ENCODE peak calls at places on chromosomes 13 and 19, in five cellular contexts. Q, V, J, C and A are unnamed samples.

GRCh38 chr13:79812070-79812850 is 331.3 kb downstream of the NDFIP2 start:
- DNase-seq in J (no peak), C (no peak), V (no peak), Q (no peak), A (no peak)

GRCh38 chr19:17926044-17926443 is 6.8 kb upstream of the CCDC124 start:
- DNase-seq in J (no peak), C (no peak), V (no peak), Q (no peak), A (no peak)

GRCh38 chr13:105971720-105972119 is 563.7 kb downstream of the EFNB2 start:
- DNase-seq in C (no peak), V (no peak), Q (no peak), J (no peak), A (no peak)

GRCh38 chr13:40433577-40433976 is 232.9 kb downstream of the FOXO1 start:
- DNase-seq in V (no peak), J (no peak), C (no peak), Q (no peak), A (no peak)

GRCh38 chr13:44017756-44018309 is 138.1 kb downstream of the LACC1 start:
- DNase-seq in Q (no peak), C (no peak), V (no peak), J (no peak), A (no peak)

GRCh38 chr13:110272227-110272626 is 34.7 kb downstream of the COL4A1 start:
- DNase-seq in V (no peak), Q (no peak), C (no peak), J (peak), A (no peak)

GRCh38 chr19:48683349-48683748 is 10.5 kb upstream of the NTN5 start:
- DNase-seq in C (peak), J (no peak), V (peak), Q (no peak), A (no peak)

GRCh38 chr19:7072541-7072940 is 3.0 kb downstream of the ZNF557 start:
- DNase-seq in C (no peak), J (no peak), Q (no peak), V (no peak), A (no peak)

GRCh38 chr13:112791662-112792440 is 102.0 kb downstream of the ATP11A start:
- DNase-seq in Q (no peak), V (no peak), J (no peak), C (peak), A (no peak)

GRCh38 chr19:46126086-46126485 is 1.6 kb upstream of the IGFL3 start:
- DNase-seq in V (no peak), J (no peak), Q (no peak), C (no peak), A (no peak)

GRCh38 chr19:7522923-7523667 is 671 bp downstream of the MCOLN1 start:
- DNase-seq in J (peak), V (no peak), Q (no peak), C (peak), A (no peak)

GRCh38 chr13:35496761-35497386 is 20.4 kb upstream of the MAB21L1 start:
- DNase-seq in Q (no peak), J (no peak), C (no peak), V (peak), A (no peak)

GRCh38 chr19:45050036-45050435 is 11.2 kb downstream of the CLASRP start:
- DNase-seq in J (no peak), C (peak), Q (peak), V (no peak), A (no peak)

GRCh38 chr13:109479991-109480696 is 306.2 kb downstream of the IRS2 start:
- DNase-seq in Q (peak), V (peak), C (peak), J (no peak), A (peak)

GRCh38 chr13:59452189-59452588 is 711.5 kb downstream of the DIAPH3 start:
- DNase-seq in C (no peak), V (no peak), J (peak), Q (no peak), A (no peak)

GRCh38 chr13:44160549-44161278 is 212.9 kb upstream of the SERP2 start:
- DNase-seq in V (peak), J (no peak), C (peak), Q (peak), A (no peak)

GRCh38 chr13:78015782-78016181 is 97.2 kb upstream of the EDNRB start:
- DNase-seq in C (no peak), V (no peak), J (no peak), Q (no peak), A (no peak)

DNA sequence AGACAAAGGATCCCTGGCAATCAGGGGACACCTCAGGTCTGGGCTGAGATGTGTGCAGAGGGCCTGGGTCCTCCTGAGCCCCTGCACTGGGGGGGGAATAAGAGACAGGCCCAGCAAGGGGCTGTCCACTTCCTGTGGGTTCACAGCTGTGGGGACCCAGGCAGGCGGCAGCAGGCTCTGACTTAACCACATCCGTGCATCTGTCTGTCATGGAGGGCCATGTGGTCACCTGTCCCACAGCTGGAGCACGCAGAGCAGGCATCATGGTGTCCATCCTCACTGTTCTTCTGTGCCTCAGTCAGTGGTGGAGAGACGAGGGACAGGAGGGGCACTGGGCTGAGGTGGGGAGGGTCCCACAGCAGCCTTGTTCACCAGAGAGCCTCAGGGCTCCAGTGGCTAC is 16.3 kb upstream of the KIR3DL3 start:
- DNase-seq in C (no peak), J (no peak), Q (no peak), V (no peak), A (no peak)
- TF ChIP-seq CTCF in C (no peak), J (no peak), Q (no peak), V (no peak), A (no peak)

GRCh38 chr19:5534787-5535586 is 32.8 kb downstream of the TINCR start:
- DNase-seq in C (peak), Q (no peak), J (no peak), V (peak), A (no peak)
- TF ChIP-seq CTCF in C (peak), Q (peak), J (no peak), V (no peak), A (peak)

DNA sequence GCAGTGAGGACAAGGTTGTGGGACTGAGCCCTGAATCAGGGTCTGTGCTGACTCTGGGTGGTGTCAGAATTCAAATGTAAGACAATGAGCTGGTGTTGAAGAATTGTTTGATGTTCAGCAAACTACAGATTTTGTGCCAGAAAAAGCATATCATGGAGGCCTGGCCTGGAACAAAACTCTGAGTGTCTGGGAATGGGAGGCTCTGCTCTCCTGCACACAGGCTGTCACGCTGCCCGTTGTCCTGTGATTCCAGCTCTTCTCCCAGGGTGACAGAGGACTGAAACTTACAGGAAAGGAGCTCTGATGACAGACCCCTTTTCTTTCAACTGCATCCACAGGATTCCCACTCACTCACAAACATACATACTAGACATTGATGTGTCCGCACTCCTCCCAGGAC is 120.1 kb downstream of the ZNF486 start:
- DNase-seq in J (no peak), V (no peak), Q (no peak), C (no peak), A (no peak)
- TF ChIP-seq CTCF in J (no peak), V (no peak), Q (no peak), C (no peak), A (no peak)

GRCh38 chr13:42064966-42065365 is 16.5 kb downstream of the DGKH start:
- DNase-seq in V (no peak), J (no peak), Q (no peak), C (no peak), A (no peak)
- TF ChIP-seq CTCF in V (no peak), J (no peak), Q (no peak), C (no peak), A (no peak)

DNA sequence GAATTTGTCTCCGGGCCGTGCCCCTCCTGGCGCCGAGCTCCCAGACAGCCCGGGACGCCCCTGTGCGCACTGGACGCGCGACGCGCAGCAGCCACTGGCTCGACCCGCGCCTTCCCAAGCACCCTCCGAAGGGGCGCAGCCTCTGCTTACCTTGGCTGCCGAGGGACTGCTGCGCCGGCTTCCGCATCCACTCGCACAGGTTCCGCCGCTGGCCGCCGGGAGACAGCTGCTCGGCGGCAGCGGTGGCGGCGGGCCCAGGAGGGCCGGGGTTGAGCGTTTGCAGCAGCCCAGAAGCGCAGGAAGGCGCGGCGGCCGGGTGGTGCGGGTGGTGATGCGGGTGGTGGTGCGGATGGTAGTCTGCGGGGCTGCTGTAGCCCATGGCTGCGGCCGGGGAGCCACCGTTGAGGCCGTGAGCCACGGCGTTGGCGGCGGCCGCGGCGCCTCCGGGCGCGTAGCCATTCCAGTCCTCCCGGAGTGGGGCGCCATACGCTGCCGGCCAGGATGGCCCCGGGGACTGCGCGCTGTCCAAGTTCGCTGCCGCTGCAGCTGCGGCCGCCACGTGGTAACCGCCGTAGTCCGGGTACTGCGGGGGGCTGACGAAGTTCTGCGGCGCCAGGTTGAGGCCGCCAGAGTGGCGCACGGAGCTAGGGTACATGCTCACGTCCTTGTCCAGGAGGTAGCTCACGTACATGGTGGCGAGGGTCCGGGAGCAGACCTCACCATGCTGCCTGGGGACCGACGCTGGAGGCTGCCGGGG is 621 bp downstream of the CDX2 start:
- DNase-seq in Q (peak), C (no peak), J (no peak), V (no peak), A (no peak)
- TF ChIP-seq CTCF in Q (no peak), C (no peak), J (no peak), V (no peak), A (no peak)

DNA sequence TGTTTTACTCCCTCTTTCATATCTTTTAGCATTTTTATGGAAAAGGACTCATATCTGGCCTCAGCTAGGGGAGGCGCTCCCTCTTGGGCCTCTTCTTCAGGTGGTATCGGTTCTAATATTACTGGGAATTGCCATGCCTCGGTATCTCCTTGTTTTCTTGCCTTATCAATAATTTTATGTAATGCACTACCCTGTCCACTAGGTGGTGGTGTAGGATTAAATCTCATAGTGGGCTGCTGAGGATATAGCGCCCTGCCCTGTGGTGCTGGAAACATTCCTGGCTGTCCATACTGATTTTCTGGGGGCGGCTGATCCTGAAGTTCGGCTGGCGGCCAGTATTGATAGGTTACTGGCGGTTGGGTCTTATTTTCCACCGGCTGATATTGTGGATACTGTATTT is 35.8 kb downstream of the ZNF420 start:
- DNase-seq in Q (no peak), V (no peak), J (no peak), C (no peak), A (no peak)
- TF ChIP-seq CTCF in Q (no peak), V (peak), J (no peak), C (no peak), A (peak)

GRCh38 chr13:57988276-57988675 is 356.7 kb downstream of the PCDH17 start:
- DNase-seq in C (no peak), V (no peak), Q (no peak), J (no peak), A (no peak)

GRCh38 chr13:57982782-57983181 is 351.2 kb downstream of the PCDH17 start:
- DNase-seq in V (no peak), J (no peak), C (no peak), Q (no peak), A (no peak)
- TF ChIP-seq CTCF in V (no peak), J (no peak), C (no peak), Q (no peak), A (no peak)

DNA sequence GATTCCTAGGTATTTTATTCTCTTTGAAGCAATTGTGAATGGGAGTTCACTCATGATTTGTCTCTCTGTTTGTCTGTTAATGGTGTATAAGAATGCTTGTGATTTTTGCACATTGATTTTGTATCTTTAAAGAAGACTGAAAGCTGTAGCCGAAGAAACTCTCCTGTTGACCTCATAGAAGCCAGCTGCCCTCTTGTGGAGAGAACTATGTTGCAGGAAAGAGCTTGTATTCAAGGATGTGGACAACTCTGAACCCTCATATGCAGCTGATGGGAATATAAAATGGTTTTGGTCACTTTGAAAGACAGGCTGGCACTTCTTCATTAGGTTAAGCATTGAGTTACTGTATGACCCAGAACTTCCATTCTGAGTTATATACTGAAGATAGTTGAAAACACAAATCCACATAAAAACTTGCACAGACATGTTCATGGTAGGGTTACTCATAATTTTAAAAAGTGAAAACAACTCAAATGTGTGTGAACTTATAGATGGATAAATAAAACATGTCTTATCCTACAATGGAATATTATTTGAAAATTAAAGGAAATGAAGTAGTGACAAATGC is 65.8 kb upstream of the SLITRK6 start:
- DNase-seq in V (peak), C (peak), J (no peak), Q (peak), A (peak)
- TF ChIP-seq CTCF in V (peak), C (peak), J (no peak), Q (peak), A (peak)